ENCODE peak calls at places on chromosome 15, in nine cellular contexts. R, H, O, J, D, V, I, T and A are unnamed samples.
A peak's percentile ranks its signal among the peaks of the same experiment; 100 is the strongest.

GRCh38 chr15:88542342-88542733 is 4.1 kb downstream of the DET1 start:
- DNase-seq in R (no peak), H (no peak), O (no peak), J (peak; percentile 93), D (no peak), V (no peak), I (no peak), T (no peak), A (peak; percentile 31)

GRCh38 chr15:44765036-44765435 is 28.7 kb downstream of the TRIM69 start:
- DNase-seq in R (no peak), H (no peak), O (no peak), J (no peak), D (no peak), V (no peak), I (no peak), T (no peak), A (no peak)

GRCh38 chr15:57213783-57214366 is 162.4 kb upstream of the CGNL1 start:
- DNase-seq in R (no peak), H (no peak), O (peak; percentile 67), J (no peak), D (peak; percentile 12), V (no peak), I (no peak), T (no peak), A (peak; percentile 73)

GRCh38 chr15:57227899-57228298 is 148.4 kb upstream of the CGNL1 start:
- DNase-seq in R (no peak), H (no peak), O (peak; percentile 73), J (no peak), D (no peak), V (no peak), I (no peak), T (no peak), A (peak; percentile 57)

GRCh38 chr15:27465213-27465612 is 494.2 kb downstream of the GABRG3 start:
- DNase-seq in R (no peak), H (no peak), O (no peak), J (no peak), D (no peak), V (no peak), I (no peak), T (no peak), A (no peak)

GRCh38 chr15:28132524-28133275 is 33.6 kb upstream of the OCA2 start:
- DNase-seq in R (peak; percentile 58), H (no peak), O (peak; percentile 68), J (no peak), D (no peak), V (no peak), I (no peak), T (no peak), A (peak; percentile 29)

GRCh38 chr15:91208366-91208765 is 108.3 kb downstream of the SV2B start:
- DNase-seq in R (no peak), H (no peak), O (no peak), J (no peak), D (no peak), V (no peak), I (no peak), T (no peak), A (no peak)

GRCh38 chr15:71125831-71126453 is 10.7 kb downstream of the THSD4 start:
- DNase-seq in R (peak; percentile 34), H (no peak), O (peak; percentile 29), J (no peak), D (no peak), V (no peak), I (no peak), T (no peak), A (no peak)

GRCh38 chr15:34889486-34889885 is 80.1 kb downstream of the AQR start:
- DNase-seq in R (no peak), H (no peak), O (peak; percentile 38), J (no peak), D (no peak), V (no peak), I (no peak), T (no peak), A (peak; percentile 14)

GRCh38 chr15:42348083-42348482 is 11.2 kb upstream of the CAPN3 start:
- DNase-seq in R (peak; percentile 46), H (no peak), O (peak; percentile 83), J (no peak), D (no peak), V (no peak), I (no peak), T (no peak), A (peak; percentile 59)

GRCh38 chr15:31471731-31472430 is 145.2 kb downstream of the KLF13 start:
- DNase-seq in R (peak; percentile 86), H (no peak), O (peak; percentile 96), J (peak; percentile 29), D (no peak), V (peak; percentile 43), I (no peak), T (no peak), A (peak; percentile 89)

GRCh38 chr15:75171408-75171807 is 30.3 kb upstream of the C15orf39 start:
- DNase-seq in R (peak; percentile 84), H (no peak), O (peak; percentile 90), J (no peak), D (no peak), V (no peak), I (no peak), T (no peak), A (peak; percentile 59)

GRCh38 chr15:82951472-82952155 is 906 bp downstream of the HOMER2 start:
- DNase-seq in R (no peak), H (no peak), O (no peak), J (no peak), D (no peak), V (no peak), I (no peak), T (no peak), A (no peak)
- H3K4me3 ChIP-seq in R (peak overlapping the region; percentile 40), H (peak overlapping the region; percentile 59), O (no peak overlapping the region), J (no peak overlapping the region), D (peak overlapping the region; percentile 30), V (peak overlapping the region; percentile 77), I (peak overlapping the region; percentile 59), T (peak overlapping the region; percentile 80), A (no peak overlapping the region)

GRCh38 chr15:89883518-89883917 is 10.3 kb downstream of the AP3S2 start:
- DNase-seq in R (no peak), H (no peak), O (no peak), J (no peak), D (no peak), V (no peak), I (no peak), T (no peak), A (no peak)

GRCh38 chr15:89893696-89894450 is at the start of gene AP3S2:
- DNase-seq in R (peak; percentile 85), H (peak; percentile 92), O (peak; percentile 94), J (peak; percentile 88), D (peak; percentile 88), V (peak; percentile 94), I (peak; percentile 96), T (peak; percentile 91), A (peak; percentile 96)

GRCh38 chr15:89885611-89886010 is 8.2 kb downstream of the AP3S2 start:
- DNase-seq in R (no peak), H (no peak), O (no peak), J (no peak), D (no peak), V (no peak), I (no peak), T (no peak), A (no peak)

GRCh38 chr15:89893027-89893426 is 767 bp downstream of the AP3S2 start:
- DNase-seq in R (no peak), H (no peak), O (peak; percentile 5), J (no peak), D (no peak), V (no peak), I (no peak), T (no peak), A (peak; percentile 47)

DNA sequence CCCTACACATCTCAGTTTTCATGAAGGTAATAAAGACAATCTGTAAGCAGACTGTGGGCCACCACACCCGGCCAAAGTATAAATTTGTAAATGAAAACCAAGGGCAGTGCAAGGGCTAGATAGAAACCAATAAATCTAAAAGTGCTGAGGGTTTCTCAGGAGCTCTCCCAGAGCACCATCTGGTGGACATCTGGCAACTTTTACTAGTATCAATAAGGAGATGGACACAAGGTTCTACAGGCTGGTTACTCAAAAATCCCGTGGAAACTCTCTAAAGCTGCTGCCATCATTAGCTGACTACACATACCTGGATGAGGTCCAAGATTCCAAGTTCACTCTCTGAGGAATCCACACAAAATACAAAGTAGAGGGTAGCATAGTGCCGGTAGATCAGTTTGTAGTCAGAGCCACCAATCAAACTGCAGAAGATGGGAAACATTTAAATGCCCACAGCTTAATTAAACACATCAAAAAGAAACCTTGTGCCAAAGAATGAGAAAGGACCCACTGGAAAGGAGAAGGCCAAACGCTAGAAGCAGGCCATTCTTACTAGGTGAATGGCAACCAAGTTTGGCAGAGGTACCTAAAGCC is 5.5 kb downstream of the AP3S2 start:
- DNase-seq in R (peak; percentile 50), H (no peak), O (peak; percentile 90), J (no peak), D (no peak), V (no peak), I (no peak), T (no peak), A (peak; percentile 78)
- TF ChIP-seq CTCF in R (peak; percentile 70), H (peak; percentile 20), O (peak; percentile 71), J (no peak), D (no peak), V (no peak), I (peak; percentile 43), T (peak; percentile 17), A (peak; percentile 58)

GRCh38 chr15:82129144-82129692 is 83.4 kb upstream of the MEX3B start:
- DNase-seq in R (no peak), H (no peak), O (no peak), J (no peak), D (no peak), V (no peak), I (no peak), T (no peak), A (no peak)
- H3K4me3 ChIP-seq in R (no peak overlapping the region), H (no peak overlapping the region), O (no peak overlapping the region), J (no peak overlapping the region), D (no peak overlapping the region), V (no peak overlapping the region), I (no peak overlapping the region), T (no peak overlapping the region), A (no peak overlapping the region)

GRCh38 chr15:58241872-58242271 is 103.7 kb downstream of the AQP9 start:
- DNase-seq in R (no peak), H (no peak), O (no peak), J (no peak), D (no peak), V (no peak), I (no peak), T (no peak), A (no peak)
- TF ChIP-seq CTCF in R (peak; percentile 27), H (no peak), O (no peak), J (no peak), D (no peak), V (no peak), I (no peak), T (peak; percentile 16), A (peak; percentile 9)